ENCODE peak calls at places on chromosome 14, in five cellular contexts. Q is left cardiac atrium, Z is thyroid gland, N is ureter, G is GM04504. U is an unnamed sample.

GRCh38 chr14:41285193-41285748 is 321.4 kb upstream of the LRFN5 start:
- DNase-seq in Q (peak), Z (no peak), N (no peak), G (no peak), U (no peak)

GRCh38 chr14:83885748-83886382 is 1644.1 kb upstream of the FLRT2 start:
- DNase-seq in Q (no peak), Z (no peak), N (no peak), G (no peak), U (no peak)

GRCh38 chr14:64405295-64405694 is 17.1 kb downstream of the MTHFD1 start:
- DNase-seq in Q (no peak), Z (no peak), N (no peak), G (no peak), U (no peak)

GRCh38 chr14:104223101-104223809 is 84.9 kb downstream of the KIF26A start:
- DNase-seq in Q (peak), Z (peak), N (no peak), G (no peak), U (no peak)

GRCh38 chr14:32682219-32682618 is 256.5 kb upstream of the NPAS3 start:
- DNase-seq in Q (no peak), Z (peak), N (no peak), G (no peak), U (no peak)

GRCh38 chr14:95046711-95047681 is 110.3 kb downstream of the DICER1 start:
- DNase-seq in Q (no peak), Z (no peak), N (peak), G (no peak), U (no peak)

GRCh38 chr14:61106627-61107147 is 125.6 kb downstream of the SLC38A6 start:
- DNase-seq in Q (no peak), Z (no peak), N (no peak), G (no peak), U (peak)

GRCh38 chr14:89805501-89805900 is 149.0 kb downstream of the EFCAB11 start:
- DNase-seq in Q (no peak), Z (no peak), N (no peak), G (no peak), U (no peak)

GRCh38 chr14:96264850-96265249 is 8.8 kb downstream of the BDKRB1 start:
- DNase-seq in Q (no peak), Z (no peak), N (no peak), G (no peak), U (no peak)

GRCh38 chr14:67335781-67336180 is 23.8 kb downstream of the ATP6V1D start:
- DNase-seq in Q (no peak), Z (no peak), N (no peak), G (no peak), U (no peak)

GRCh38 chr14:21346532-21347135 is 37.2 kb downstream of the SUPT16H start:
- DNase-seq in Q (no peak), Z (no peak), N (no peak), G (peak), U (no peak)

GRCh38 chr14:39576726-39577125 is 144.5 kb upstream of the FBXO33 start:
- DNase-seq in Q (no peak), Z (no peak), N (no peak), G (no peak), U (no peak)